ENCODE peak calls at places on chromosome 4, in six cellular contexts. One of them, this sample, is unnamed.

GRCh38 chr4:147054241-147054902 is 108.7 kb upstream of the TTC29 start:
- DNase-seq in fibroblast of lung: peak; percentile 23
- DNase-seq in astrocyte of the spinal cord: no peak
- DNase-seq in cardiac fibroblast: peak; percentile 65
- DNase-seq in CD8-positive, alpha-beta T cell: no peak
- DNase-seq in thyroid gland: no peak
- DNase-seq in this sample: no peak

GRCh38 chr4:83852085-83852451 is 316.2 kb downstream of the GPAT3 start:
- DNase-seq in thyroid gland: no peak
- DNase-seq in fibroblast of lung: peak; percentile 29
- DNase-seq in CD8-positive, alpha-beta T cell: no peak
- DNase-seq in astrocyte of the spinal cord: peak; percentile 86
- DNase-seq in cardiac fibroblast: no peak
- DNase-seq in this sample: no peak

GRCh38 chr4:74768857-74769525 is 25.3 kb downstream of the BTC start:
- DNase-seq in thyroid gland: peak; percentile 9
- DNase-seq in fibroblast of lung: peak; percentile 73
- DNase-seq in CD8-positive, alpha-beta T cell: no peak
- DNase-seq in cardiac fibroblast: peak; percentile 64
- DNase-seq in astrocyte of the spinal cord: peak; percentile 63
- DNase-seq in this sample: no peak

GRCh38 chr4:150136481-150136880 is 58.2 kb downstream of the DCLK2 start:
- DNase-seq in astrocyte of the spinal cord: peak; percentile 73
- DNase-seq in fibroblast of lung: peak; percentile 47
- DNase-seq in CD8-positive, alpha-beta T cell: no peak
- DNase-seq in cardiac fibroblast: peak; percentile 34
- DNase-seq in thyroid gland: no peak
- DNase-seq in this sample: no peak

GRCh38 chr4:113125418-113125817 is 76.0 kb downstream of the ANK2 start:
- DNase-seq in fibroblast of lung: no peak
- DNase-seq in CD8-positive, alpha-beta T cell: no peak
- DNase-seq in cardiac fibroblast: no peak
- DNase-seq in thyroid gland: no peak
- DNase-seq in astrocyte of the spinal cord: no peak
- DNase-seq in this sample: no peak

GRCh38 chr4:112170451-112170993 is 25.3 kb downstream of the FAM241A start:
- DNase-seq in CD8-positive, alpha-beta T cell: no peak
- DNase-seq in cardiac fibroblast: peak; percentile 79
- DNase-seq in astrocyte of the spinal cord: peak; percentile 83
- DNase-seq in thyroid gland: no peak
- DNase-seq in fibroblast of lung: peak; percentile 93
- DNase-seq in this sample: peak; percentile 24

GRCh38 chr4:29304595-29304994 is 1415.6 kb upstream of the PCDH7 start:
- DNase-seq in fibroblast of lung: peak; percentile 72
- DNase-seq in CD8-positive, alpha-beta T cell: no peak
- DNase-seq in astrocyte of the spinal cord: peak; percentile 3
- DNase-seq in cardiac fibroblast: no peak
- DNase-seq in thyroid gland: no peak
- DNase-seq in this sample: no peak

GRCh38 chr4:4333265-4333706 is 43.2 kb downstream of the ZBTB49 start:
- DNase-seq in CD8-positive, alpha-beta T cell: no peak
- DNase-seq in astrocyte of the spinal cord: peak; percentile 79
- DNase-seq in thyroid gland: peak; percentile 10
- DNase-seq in cardiac fibroblast: peak; percentile 90
- DNase-seq in fibroblast of lung: peak; percentile 76
- DNase-seq in this sample: no peak

GRCh38 chr4:6319530-6320150 is 50.0 kb downstream of the WFS1 start:
- DNase-seq in fibroblast of lung: no peak
- DNase-seq in cardiac fibroblast: no peak
- DNase-seq in thyroid gland: no peak
- DNase-seq in CD8-positive, alpha-beta T cell: no peak
- DNase-seq in astrocyte of the spinal cord: peak; percentile 20
- DNase-seq in this sample: no peak

GRCh38 chr4:110275871-110276270 is 77.5 kb upstream of the ELOVL6 start:
- DNase-seq in CD8-positive, alpha-beta T cell: no peak
- DNase-seq in fibroblast of lung: peak; percentile 9
- DNase-seq in astrocyte of the spinal cord: peak; percentile 52
- DNase-seq in thyroid gland: no peak
- DNase-seq in cardiac fibroblast: no peak
- DNase-seq in this sample: no peak

GRCh38 chr4:28444886-28445496 is 1584.3 kb downstream of the STIM2 start:
- DNase-seq in fibroblast of lung: peak; percentile 20
- DNase-seq in cardiac fibroblast: no peak
- DNase-seq in CD8-positive, alpha-beta T cell: no peak
- DNase-seq in astrocyte of the spinal cord: no peak
- DNase-seq in thyroid gland: no peak
- DNase-seq in this sample: no peak

GRCh38 chr4:80006935-80007744 is 65.9 kb downstream of the ANTXR2 start:
- DNase-seq in CD8-positive, alpha-beta T cell: no peak
- DNase-seq in thyroid gland: no peak
- DNase-seq in cardiac fibroblast: peak; percentile 72
- DNase-seq in astrocyte of the spinal cord: peak; percentile 49
- DNase-seq in fibroblast of lung: peak; percentile 89
- DNase-seq in this sample: no peak

GRCh38 chr4:121599049-121599448 is 97.7 kb downstream of the ANXA5 start:
- DNase-seq in CD8-positive, alpha-beta T cell: no peak
- DNase-seq in cardiac fibroblast: no peak
- DNase-seq in fibroblast of lung: no peak
- DNase-seq in thyroid gland: no peak
- DNase-seq in astrocyte of the spinal cord: no peak
- DNase-seq in this sample: no peak

GRCh38 chr4:182555997-182556418 is 312.8 kb downstream of the TENM3 start:
- DNase-seq in CD8-positive, alpha-beta T cell: no peak
- DNase-seq in cardiac fibroblast: peak; percentile 83
- DNase-seq in astrocyte of the spinal cord: peak; percentile 78
- DNase-seq in fibroblast of lung: peak; percentile 84
- DNase-seq in thyroid gland: peak; percentile 77
- DNase-seq in this sample: no peak

GRCh38 chr4:47084111-47084510 is 52.7 kb downstream of the GABRB1 start:
- DNase-seq in fibroblast of lung: no peak
- DNase-seq in astrocyte of the spinal cord: no peak
- DNase-seq in thyroid gland: no peak
- DNase-seq in CD8-positive, alpha-beta T cell: no peak
- DNase-seq in cardiac fibroblast: no peak
- DNase-seq in this sample: no peak

GRCh38 chr4:77172336-77172735 is 15.3 kb downstream of the CCNG2 start:
- DNase-seq in astrocyte of the spinal cord: peak; percentile 87
- DNase-seq in CD8-positive, alpha-beta T cell: no peak
- DNase-seq in thyroid gland: no peak
- DNase-seq in fibroblast of lung: peak; percentile 80
- DNase-seq in cardiac fibroblast: peak; percentile 77
- DNase-seq in this sample: no peak

GRCh38 chr4:185127021-185127925 is 15.8 kb upstream of the SLC25A4 start:
- DNase-seq in fibroblast of lung: no peak
- DNase-seq in CD8-positive, alpha-beta T cell: no peak
- DNase-seq in astrocyte of the spinal cord: no peak
- DNase-seq in cardiac fibroblast: peak; percentile 23
- DNase-seq in thyroid gland: peak; percentile 47
- DNase-seq in this sample: peak; percentile 38

GRCh38 chr4:112978691-112979472 is 70.6 kb upstream of the ANK2 start:
- DNase-seq in cardiac fibroblast: no peak
- DNase-seq in astrocyte of the spinal cord: peak; percentile 27
- DNase-seq in CD8-positive, alpha-beta T cell: no peak
- DNase-seq in thyroid gland: no peak
- DNase-seq in fibroblast of lung: peak; percentile 2
- DNase-seq in this sample: no peak

GRCh38 chr4:8119877-8120276 is 38.7 kb downstream of the ABLIM2 start:
- DNase-seq in fibroblast of lung: no peak
- DNase-seq in astrocyte of the spinal cord: no peak
- DNase-seq in CD8-positive, alpha-beta T cell: no peak
- DNase-seq in cardiac fibroblast: no peak
- DNase-seq in thyroid gland: no peak
- DNase-seq in this sample: no peak

GRCh38 chr4:8341691-8342090 is 72.1 kb downstream of the HTRA3 start:
- DNase-seq in CD8-positive, alpha-beta T cell: no peak
- DNase-seq in cardiac fibroblast: no peak
- DNase-seq in thyroid gland: peak; percentile 62
- DNase-seq in fibroblast of lung: no peak
- DNase-seq in astrocyte of the spinal cord: no peak
- DNase-seq in this sample: no peak

GRCh38 chr4:122003335-122003734 is 51.5 kb upstream of the TRPC3 start:
- DNase-seq in fibroblast of lung: no peak
- DNase-seq in cardiac fibroblast: peak; percentile 17
- DNase-seq in thyroid gland: no peak
- DNase-seq in astrocyte of the spinal cord: no peak
- DNase-seq in CD8-positive, alpha-beta T cell: peak; percentile 2
- DNase-seq in this sample: no peak

DNA sequence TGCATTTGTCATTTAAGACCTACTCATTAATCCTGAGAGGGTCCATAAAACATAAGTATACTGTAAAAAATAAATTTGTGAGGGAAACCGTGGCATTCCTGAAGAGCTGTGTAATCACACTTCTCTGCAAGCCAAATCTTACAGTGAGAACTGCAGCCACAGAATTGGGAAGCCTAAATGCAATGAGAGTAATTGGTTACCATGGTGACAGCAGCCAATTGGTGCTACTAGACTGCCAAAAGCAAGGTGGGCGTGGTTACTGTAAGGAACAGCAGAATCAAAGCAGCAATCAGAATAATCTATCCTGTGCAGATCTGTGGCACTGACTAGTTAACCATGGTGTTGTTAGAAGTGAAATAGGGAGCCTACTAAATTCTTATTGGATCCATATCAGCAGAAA is 345.1 kb upstream of the GRID2 start:
- DNase-seq in fibroblast of lung: peak; percentile 55
- DNase-seq in CD8-positive, alpha-beta T cell: no peak
- DNase-seq in thyroid gland: no peak
- DNase-seq in astrocyte of the spinal cord: peak; percentile 38
- DNase-seq in cardiac fibroblast: peak; percentile 39
- DNase-seq in this sample: no peak
- TF ChIP-seq CTCF in fibroblast of lung: no peak
- TF ChIP-seq CTCF in CD8-positive, alpha-beta T cell: no peak
- TF ChIP-seq CTCF in thyroid gland: no peak
- TF ChIP-seq CTCF in astrocyte of the spinal cord: no peak
- TF ChIP-seq CTCF in cardiac fibroblast: no peak
- TF ChIP-seq CTCF in this sample: no peak

GRCh38 chr4:161320377-161320776 is 843.4 kb downstream of the FSTL5 start:
- DNase-seq in CD8-positive, alpha-beta T cell: no peak
- DNase-seq in thyroid gland: no peak
- DNase-seq in fibroblast of lung: peak; percentile 4
- DNase-seq in cardiac fibroblast: no peak
- DNase-seq in astrocyte of the spinal cord: no peak
- DNase-seq in this sample: peak; percentile 7
- TF ChIP-seq CTCF in CD8-positive, alpha-beta T cell: no peak
- TF ChIP-seq CTCF in thyroid gland: no peak
- TF ChIP-seq CTCF in fibroblast of lung: no peak
- TF ChIP-seq CTCF in cardiac fibroblast: no peak
- TF ChIP-seq CTCF in astrocyte of the spinal cord: peak; percentile 49
- TF ChIP-seq CTCF in this sample: no peak

GRCh38 chr4:179626687-179627086 is 2184.4 kb upstream of the AGA start:
- DNase-seq in CD8-positive, alpha-beta T cell: no peak
- DNase-seq in fibroblast of lung: no peak
- DNase-seq in astrocyte of the spinal cord: no peak
- DNase-seq in cardiac fibroblast: no peak
- DNase-seq in thyroid gland: no peak
- DNase-seq in this sample: no peak
- TF ChIP-seq CTCF in CD8-positive, alpha-beta T cell: no peak
- TF ChIP-seq CTCF in fibroblast of lung: peak; percentile 17
- TF ChIP-seq CTCF in astrocyte of the spinal cord: no peak
- TF ChIP-seq CTCF in cardiac fibroblast: no peak
- TF ChIP-seq CTCF in thyroid gland: no peak
- TF ChIP-seq CTCF in this sample: no peak

DNA sequence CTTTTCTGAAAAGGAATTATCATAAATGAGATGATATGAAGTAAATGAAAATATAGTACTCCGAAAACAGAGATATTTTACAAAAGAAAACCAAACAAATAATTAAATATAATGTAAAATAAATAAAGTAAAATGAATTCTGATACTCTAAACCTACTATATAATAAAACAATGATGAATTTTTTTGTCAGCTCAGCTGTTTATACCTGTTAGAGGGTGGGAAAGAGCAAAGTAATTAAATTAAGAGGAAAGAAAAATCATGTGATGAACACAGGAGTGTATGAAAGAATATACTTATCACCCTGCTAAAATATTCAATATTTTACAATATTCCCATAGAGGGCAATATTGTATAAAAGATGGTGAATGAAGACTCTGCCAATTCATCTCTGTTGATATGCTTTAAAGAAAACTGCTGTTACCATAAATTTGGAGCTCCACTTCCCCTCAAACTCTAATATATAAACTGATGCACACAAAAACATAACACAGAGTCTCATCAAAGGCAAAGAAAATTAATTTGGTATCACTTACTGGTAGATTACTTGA is 6.5 kb upstream of the NDST4 start:
- DNase-seq in fibroblast of lung: peak; percentile 1
- DNase-seq in thyroid gland: no peak
- DNase-seq in CD8-positive, alpha-beta T cell: no peak
- DNase-seq in cardiac fibroblast: no peak
- DNase-seq in astrocyte of the spinal cord: no peak
- DNase-seq in this sample: no peak
- TF ChIP-seq CTCF in fibroblast of lung: no peak
- TF ChIP-seq CTCF in thyroid gland: no peak
- TF ChIP-seq CTCF in CD8-positive, alpha-beta T cell: no peak
- TF ChIP-seq CTCF in cardiac fibroblast: no peak
- TF ChIP-seq CTCF in astrocyte of the spinal cord: no peak
- TF ChIP-seq CTCF in this sample: no peak

This sample was measured in adrenal gland.